ENCODE peak calls at places on chromosome 16, in nine cellular contexts. One of them, this sample, is unnamed.

GRCh38 chr16:86892509-86892908 is 314.2 kb downstream of the FOXL1 start:
- DNase-seq in HCEC 1CT: no peak
- DNase-seq in RCC 7860: no peak
- DNase-seq in cardiac fibroblast: no peak
- DNase-seq in brain pericyte: no peak
- DNase-seq in mesothelial cell of epicardium: no peak
- DNase-seq in stimulated activated naive B cell treated with anti-CD40 and anti-IgM and Interleukin-4, amounts not matched to agents 10 μg/mL and 1 μg/mL and 100 μg/mL, for 72 hours: no peak
- DNase-seq in foreskin fibroblast: no peak
- DNase-seq in kidney tubule cell: no peak
- DNase-seq in this sample: no peak

GRCh38 chr16:49427771-49428170 is 54.2 kb downstream of the C16orf78 start:
- DNase-seq in HCEC 1CT: no peak
- DNase-seq in RCC 7860: no peak
- DNase-seq in cardiac fibroblast: no peak
- DNase-seq in brain pericyte: no peak
- DNase-seq in mesothelial cell of epicardium: no peak
- DNase-seq in stimulated activated naive B cell treated with anti-CD40 and anti-IgM and Interleukin-4, amounts not matched to agents 10 μg/mL and 1 μg/mL and 100 μg/mL, for 72 hours: no peak
- DNase-seq in foreskin fibroblast: no peak
- DNase-seq in kidney tubule cell: no peak
- DNase-seq in this sample: no peak

GRCh38 chr16:11946433-11946832 is 4.6 kb upstream of the NPIPB2 start:
- DNase-seq in HCEC 1CT: no peak
- DNase-seq in RCC 7860: peak
- DNase-seq in cardiac fibroblast: peak
- DNase-seq in brain pericyte: no peak
- DNase-seq in mesothelial cell of epicardium: no peak
- DNase-seq in stimulated activated naive B cell treated with anti-CD40 and anti-IgM and Interleukin-4, amounts not matched to agents 10 μg/mL and 1 μg/mL and 100 μg/mL, for 72 hours: no peak
- DNase-seq in foreskin fibroblast: no peak
- DNase-seq in kidney tubule cell: peak
- DNase-seq in this sample: no peak

GRCh38 chr16:84740596-84741071 is 40.8 kb downstream of the USP10 start:
- DNase-seq in HCEC 1CT: peak
- DNase-seq in RCC 7860: no peak
- DNase-seq in cardiac fibroblast: no peak
- DNase-seq in brain pericyte: no peak
- DNase-seq in mesothelial cell of epicardium: no peak
- DNase-seq in stimulated activated naive B cell treated with anti-CD40 and anti-IgM and Interleukin-4, amounts not matched to agents 10 μg/mL and 1 μg/mL and 100 μg/mL, for 72 hours: no peak
- DNase-seq in foreskin fibroblast: no peak
- DNase-seq in kidney tubule cell: peak
- DNase-seq in this sample: no peak

GRCh38 chr16:67928561-67929364 is 2.9 kb downstream of the CTRL start:
- DNase-seq in HCEC 1CT: peak
- DNase-seq in RCC 7860: peak
- DNase-seq in cardiac fibroblast: peak
- DNase-seq in brain pericyte: no peak
- DNase-seq in mesothelial cell of epicardium: no peak
- DNase-seq in stimulated activated naive B cell treated with anti-CD40 and anti-IgM and Interleukin-4, amounts not matched to agents 10 μg/mL and 1 μg/mL and 100 μg/mL, for 72 hours: peak
- DNase-seq in foreskin fibroblast: no peak
- DNase-seq in kidney tubule cell: peak
- DNase-seq in this sample: peak

GRCh38 chr16:67166035-67166882 is 1.7 kb downstream of the HSF4 start:
- DNase-seq in HCEC 1CT: no peak
- DNase-seq in RCC 7860: no peak
- DNase-seq in cardiac fibroblast: no peak
- DNase-seq in brain pericyte: no peak
- DNase-seq in mesothelial cell of epicardium: no peak
- DNase-seq in stimulated activated naive B cell treated with anti-CD40 and anti-IgM and Interleukin-4, amounts not matched to agents 10 μg/mL and 1 μg/mL and 100 μg/mL, for 72 hours: no peak
- DNase-seq in foreskin fibroblast: no peak
- DNase-seq in kidney tubule cell: no peak
- DNase-seq in this sample: no peak

GRCh38 chr16:58733248-58733670 is 857 bp downstream of the GOT2 start:
- DNase-seq in HCEC 1CT: no peak
- DNase-seq in RCC 7860: no peak
- DNase-seq in cardiac fibroblast: peak
- DNase-seq in brain pericyte: no peak
- DNase-seq in mesothelial cell of epicardium: no peak
- DNase-seq in stimulated activated naive B cell treated with anti-CD40 and anti-IgM and Interleukin-4, amounts not matched to agents 10 μg/mL and 1 μg/mL and 100 μg/mL, for 72 hours: no peak
- DNase-seq in foreskin fibroblast: peak
- DNase-seq in kidney tubule cell: peak
- DNase-seq in this sample: no peak

GRCh38 chr16:1093284-1094123 is 2.5 kb downstream of the C1QTNF8 start:
- DNase-seq in HCEC 1CT: no peak
- DNase-seq in RCC 7860: no peak
- DNase-seq in cardiac fibroblast: peak
- DNase-seq in brain pericyte: no peak
- DNase-seq in mesothelial cell of epicardium: no peak
- DNase-seq in stimulated activated naive B cell treated with anti-CD40 and anti-IgM and Interleukin-4, amounts not matched to agents 10 μg/mL and 1 μg/mL and 100 μg/mL, for 72 hours: no peak
- DNase-seq in foreskin fibroblast: no peak
- DNase-seq in kidney tubule cell: no peak
- DNase-seq in this sample: no peak

GRCh38 chr16:87874639-87875472 is 5.5 kb upstream of the SLC7A5 start:
- DNase-seq in HCEC 1CT: no peak
- DNase-seq in RCC 7860: no peak
- DNase-seq in cardiac fibroblast: no peak
- DNase-seq in brain pericyte: no peak
- DNase-seq in mesothelial cell of epicardium: no peak
- DNase-seq in stimulated activated naive B cell treated with anti-CD40 and anti-IgM and Interleukin-4, amounts not matched to agents 10 μg/mL and 1 μg/mL and 100 μg/mL, for 72 hours: peak
- DNase-seq in foreskin fibroblast: no peak
- DNase-seq in kidney tubule cell: no peak
- DNase-seq in this sample: no peak

GRCh38 chr16:70756071-70756470 is 44.9 kb downstream of the VAC14 start:
- DNase-seq in HCEC 1CT: no peak
- DNase-seq in RCC 7860: no peak
- DNase-seq in cardiac fibroblast: no peak
- DNase-seq in brain pericyte: no peak
- DNase-seq in mesothelial cell of epicardium: no peak
- DNase-seq in stimulated activated naive B cell treated with anti-CD40 and anti-IgM and Interleukin-4, amounts not matched to agents 10 μg/mL and 1 μg/mL and 100 μg/mL, for 72 hours: no peak
- DNase-seq in foreskin fibroblast: no peak
- DNase-seq in kidney tubule cell: no peak
- DNase-seq in this sample: no peak

GRCh38 chr16:68427649-68428303 is 20.5 kb downstream of the SMPD3 start:
- DNase-seq in HCEC 1CT: no peak
- DNase-seq in RCC 7860: no peak
- DNase-seq in cardiac fibroblast: no peak
- DNase-seq in brain pericyte: no peak
- DNase-seq in mesothelial cell of epicardium: no peak
- DNase-seq in stimulated activated naive B cell treated with anti-CD40 and anti-IgM and Interleukin-4, amounts not matched to agents 10 μg/mL and 1 μg/mL and 100 μg/mL, for 72 hours: no peak
- DNase-seq in foreskin fibroblast: no peak
- DNase-seq in kidney tubule cell: no peak
- DNase-seq in this sample: no peak

GRCh38 chr16:86533076-86533475 is 22.0 kb downstream of the MTHFSD start:
- DNase-seq in HCEC 1CT: no peak
- DNase-seq in RCC 7860: no peak
- DNase-seq in cardiac fibroblast: no peak
- DNase-seq in brain pericyte: no peak
- DNase-seq in mesothelial cell of epicardium: no peak
- DNase-seq in stimulated activated naive B cell treated with anti-CD40 and anti-IgM and Interleukin-4, amounts not matched to agents 10 μg/mL and 1 μg/mL and 100 μg/mL, for 72 hours: no peak
- DNase-seq in foreskin fibroblast: no peak
- DNase-seq in kidney tubule cell: no peak
- DNase-seq in this sample: no peak

GRCh38 chr16:55672471-55672870 is 16.7 kb downstream of the SLC6A2 start:
- DNase-seq in HCEC 1CT: no peak
- DNase-seq in RCC 7860: no peak
- DNase-seq in cardiac fibroblast: peak
- DNase-seq in brain pericyte: no peak
- DNase-seq in mesothelial cell of epicardium: no peak
- DNase-seq in stimulated activated naive B cell treated with anti-CD40 and anti-IgM and Interleukin-4, amounts not matched to agents 10 μg/mL and 1 μg/mL and 100 μg/mL, for 72 hours: no peak
- DNase-seq in foreskin fibroblast: peak
- DNase-seq in kidney tubule cell: no peak
- DNase-seq in this sample: no peak

GRCh38 chr16:4411684-4412083 is 4.7 kb downstream of the CORO7 start:
- DNase-seq in HCEC 1CT: no peak
- DNase-seq in RCC 7860: no peak
- DNase-seq in cardiac fibroblast: no peak
- DNase-seq in brain pericyte: no peak
- DNase-seq in mesothelial cell of epicardium: no peak
- DNase-seq in stimulated activated naive B cell treated with anti-CD40 and anti-IgM and Interleukin-4, amounts not matched to agents 10 μg/mL and 1 μg/mL and 100 μg/mL, for 72 hours: no peak
- DNase-seq in foreskin fibroblast: no peak
- DNase-seq in kidney tubule cell: no peak
- DNase-seq in this sample: peak

GRCh38 chr16:49704586-49705155 is 151.2 kb downstream of the ZNF423 start:
- DNase-seq in HCEC 1CT: no peak
- DNase-seq in RCC 7860: no peak
- DNase-seq in cardiac fibroblast: peak
- DNase-seq in brain pericyte: no peak
- DNase-seq in mesothelial cell of epicardium: no peak
- DNase-seq in stimulated activated naive B cell treated with anti-CD40 and anti-IgM and Interleukin-4, amounts not matched to agents 10 μg/mL and 1 μg/mL and 100 μg/mL, for 72 hours: no peak
- DNase-seq in foreskin fibroblast: no peak
- DNase-seq in kidney tubule cell: peak
- DNase-seq in this sample: no peak

GRCh38 chr16:57191056-57191536 is 5.0 kb downstream of the RSPRY1 start:
- DNase-seq in HCEC 1CT: peak
- DNase-seq in RCC 7860: no peak
- DNase-seq in cardiac fibroblast: peak
- DNase-seq in brain pericyte: no peak
- DNase-seq in mesothelial cell of epicardium: no peak
- DNase-seq in stimulated activated naive B cell treated with anti-CD40 and anti-IgM and Interleukin-4, amounts not matched to agents 10 μg/mL and 1 μg/mL and 100 μg/mL, for 72 hours: no peak
- DNase-seq in foreskin fibroblast: peak
- DNase-seq in kidney tubule cell: peak
- DNase-seq in this sample: no peak

GRCh38 chr16:31714899-31715504 is 158.6 kb upstream of the ZNF267 start:
- DNase-seq in HCEC 1CT: no peak
- DNase-seq in RCC 7860: no peak
- DNase-seq in cardiac fibroblast: peak
- DNase-seq in brain pericyte: no peak
- DNase-seq in mesothelial cell of epicardium: no peak
- DNase-seq in stimulated activated naive B cell treated with anti-CD40 and anti-IgM and Interleukin-4, amounts not matched to agents 10 μg/mL and 1 μg/mL and 100 μg/mL, for 72 hours: no peak
- DNase-seq in foreskin fibroblast: no peak
- DNase-seq in kidney tubule cell: peak
- DNase-seq in this sample: no peak

GRCh38 chr16:57985204-57986121 is 14.5 kb upstream of the CNGB1 start:
- DNase-seq in HCEC 1CT: no peak
- DNase-seq in RCC 7860: no peak
- DNase-seq in cardiac fibroblast: no peak
- DNase-seq in brain pericyte: no peak
- DNase-seq in mesothelial cell of epicardium: no peak
- DNase-seq in stimulated activated naive B cell treated with anti-CD40 and anti-IgM and Interleukin-4, amounts not matched to agents 10 μg/mL and 1 μg/mL and 100 μg/mL, for 72 hours: no peak
- DNase-seq in foreskin fibroblast: no peak
- DNase-seq in kidney tubule cell: no peak
- DNase-seq in this sample: no peak

GRCh38 chr16:81814751-81815428 is 35.8 kb downstream of the PLCG2 start:
- DNase-seq in HCEC 1CT: no peak
- DNase-seq in RCC 7860: no peak
- DNase-seq in cardiac fibroblast: no peak
- DNase-seq in brain pericyte: no peak
- DNase-seq in mesothelial cell of epicardium: no peak
- DNase-seq in stimulated activated naive B cell treated with anti-CD40 and anti-IgM and Interleukin-4, amounts not matched to agents 10 μg/mL and 1 μg/mL and 100 μg/mL, for 72 hours: no peak
- DNase-seq in foreskin fibroblast: no peak
- DNase-seq in kidney tubule cell: no peak
- DNase-seq in this sample: no peak

GRCh38 chr16:1984347-1985225 is 593 bp downstream of the GFER start:
- DNase-seq in HCEC 1CT: no peak
- DNase-seq in RCC 7860: no peak
- DNase-seq in cardiac fibroblast: peak
- DNase-seq in brain pericyte: no peak
- DNase-seq in mesothelial cell of epicardium: no peak
- DNase-seq in stimulated activated naive B cell treated with anti-CD40 and anti-IgM and Interleukin-4, amounts not matched to agents 10 μg/mL and 1 μg/mL and 100 μg/mL, for 72 hours: no peak
- DNase-seq in foreskin fibroblast: no peak
- DNase-seq in kidney tubule cell: no peak
- DNase-seq in this sample: peak

GRCh38 chr16:13633381-13633861 is 286.5 kb upstream of the ERCC4 start:
- DNase-seq in HCEC 1CT: no peak
- DNase-seq in RCC 7860: peak
- DNase-seq in cardiac fibroblast: no peak
- DNase-seq in brain pericyte: no peak
- DNase-seq in mesothelial cell of epicardium: no peak
- DNase-seq in stimulated activated naive B cell treated with anti-CD40 and anti-IgM and Interleukin-4, amounts not matched to agents 10 μg/mL and 1 μg/mL and 100 μg/mL, for 72 hours: no peak
- DNase-seq in foreskin fibroblast: no peak
- DNase-seq in kidney tubule cell: peak
- DNase-seq in this sample: no peak

GRCh38 chr16:11329080-11329491 is 16.2 kb upstream of the RMI2 start:
- DNase-seq in HCEC 1CT: peak
- DNase-seq in RCC 7860: peak
- DNase-seq in cardiac fibroblast: peak
- DNase-seq in brain pericyte: no peak
- DNase-seq in mesothelial cell of epicardium: no peak
- DNase-seq in stimulated activated naive B cell treated with anti-CD40 and anti-IgM and Interleukin-4, amounts not matched to agents 10 μg/mL and 1 μg/mL and 100 μg/mL, for 72 hours: no peak
- DNase-seq in foreskin fibroblast: no peak
- DNase-seq in kidney tubule cell: peak
- DNase-seq in this sample: peak

GRCh38 chr16:50155925-50156324 is 2.8 kb downstream of the TENT4B start:
- DNase-seq in HCEC 1CT: no peak
- DNase-seq in RCC 7860: no peak
- DNase-seq in cardiac fibroblast: no peak
- DNase-seq in brain pericyte: no peak
- DNase-seq in mesothelial cell of epicardium: no peak
- DNase-seq in stimulated activated naive B cell treated with anti-CD40 and anti-IgM and Interleukin-4, amounts not matched to agents 10 μg/mL and 1 μg/mL and 100 μg/mL, for 72 hours: no peak
- DNase-seq in foreskin fibroblast: no peak
- DNase-seq in kidney tubule cell: no peak
- DNase-seq in this sample: no peak

GRCh38 chr16:23296994-23297393 is 5.1 kb upstream of the SCNN1B start:
- DNase-seq in HCEC 1CT: no peak
- DNase-seq in RCC 7860: no peak
- DNase-seq in cardiac fibroblast: no peak
- DNase-seq in brain pericyte: no peak
- DNase-seq in mesothelial cell of epicardium: no peak
- DNase-seq in stimulated activated naive B cell treated with anti-CD40 and anti-IgM and Interleukin-4, amounts not matched to agents 10 μg/mL and 1 μg/mL and 100 μg/mL, for 72 hours: no peak
- DNase-seq in foreskin fibroblast: no peak
- DNase-seq in kidney tubule cell: no peak
- DNase-seq in this sample: no peak

GRCh38 chr16:85173077-85173980 is 61.1 kb upstream of the CIBAR2 start:
- DNase-seq in HCEC 1CT: peak
- DNase-seq in RCC 7860: peak
- DNase-seq in cardiac fibroblast: peak
- DNase-seq in brain pericyte: no peak
- DNase-seq in mesothelial cell of epicardium: no peak
- DNase-seq in stimulated activated naive B cell treated with anti-CD40 and anti-IgM and Interleukin-4, amounts not matched to agents 10 μg/mL and 1 μg/mL and 100 μg/mL, for 72 hours: no peak
- DNase-seq in foreskin fibroblast: peak
- DNase-seq in kidney tubule cell: peak
- DNase-seq in this sample: peak

GRCh38 chr16:59205403-59205802 is 471.3 kb upstream of the GOT2 start:
- DNase-seq in HCEC 1CT: no peak
- DNase-seq in RCC 7860: no peak
- DNase-seq in cardiac fibroblast: no peak
- DNase-seq in brain pericyte: no peak
- DNase-seq in mesothelial cell of epicardium: no peak
- DNase-seq in stimulated activated naive B cell treated with anti-CD40 and anti-IgM and Interleukin-4, amounts not matched to agents 10 μg/mL and 1 μg/mL and 100 μg/mL, for 72 hours: no peak
- DNase-seq in foreskin fibroblast: no peak
- DNase-seq in kidney tubule cell: no peak
- DNase-seq in this sample: no peak

GRCh38 chr16:50692999-50693781 is at the start of gene NOD2:
- DNase-seq in HCEC 1CT: no peak
- DNase-seq in RCC 7860: no peak
- DNase-seq in cardiac fibroblast: no peak
- DNase-seq in brain pericyte: no peak
- DNase-seq in mesothelial cell of epicardium: no peak
- DNase-seq in stimulated activated naive B cell treated with anti-CD40 and anti-IgM and Interleukin-4, amounts not matched to agents 10 μg/mL and 1 μg/mL and 100 μg/mL, for 72 hours: no peak
- DNase-seq in foreskin fibroblast: no peak
- DNase-seq in kidney tubule cell: no peak
- DNase-seq in this sample: peak

GRCh38 chr16:23064642-23065041 is 84.6 kb downstream of the USP31 start:
- DNase-seq in HCEC 1CT: no peak
- DNase-seq in RCC 7860: no peak
- DNase-seq in cardiac fibroblast: peak
- DNase-seq in brain pericyte: no peak
- DNase-seq in mesothelial cell of epicardium: no peak
- DNase-seq in stimulated activated naive B cell treated with anti-CD40 and anti-IgM and Interleukin-4, amounts not matched to agents 10 μg/mL and 1 μg/mL and 100 μg/mL, for 72 hours: no peak
- DNase-seq in foreskin fibroblast: no peak
- DNase-seq in kidney tubule cell: no peak
- DNase-seq in this sample: no peak